ENCODE peak calls at places on chromosomes 6 and 20, in nine cellular contexts. W is A549, U is K562, V is adrenal gland, X is sigmoid colon, S is uterus, T is body of pancreas, J is HCT116, K is breast epithelium. Y is an unnamed sample.

GRCh38 chr6:88135578-88136114 is 30.5 kb downstream of the CNR1 start:
- DNase-seq in W (no peak), U (no peak), V (no peak), X (no peak), S (no peak), T (no peak), J (no peak), K (no peak), Y (no peak)

GRCh38 chr6:35558571-35558970 is 45.9 kb upstream of the TULP1 start:
- DNase-seq in W (no peak), U (no peak), V (no peak), X (no peak), S (no peak), T (no peak), J (no peak), K (no peak), Y (no peak)

GRCh38 chr20:9608639-9609440 is 94.5 kb downstream of the LAMP5 start:
- DNase-seq in W (no peak), U (no peak), V (no peak), X (no peak), S (no peak), T (no peak), J (no peak), K (no peak), Y (no peak)

GRCh38 chr20:51871943-51872342 is 69.6 kb upstream of the SALL4 start:
- DNase-seq in W (no peak), U (no peak), V (no peak), X (no peak), S (no peak), T (no peak), J (no peak), K (no peak), Y (no peak)

GRCh38 chr6:56683882-56684281 is 41.2 kb upstream of the DST start:
- DNase-seq in W (peak; percentile 79), U (no peak), V (no peak), X (no peak), S (no peak), T (peak; percentile 57), J (no peak), K (peak; percentile 69), Y (no peak)

GRCh38 chr6:24788031-24788665 is 10.6 kb downstream of the ARMH2 start:
- DNase-seq in W (no peak), U (no peak), V (no peak), X (no peak), S (no peak), T (no peak), J (no peak), K (no peak), Y (no peak)

GRCh38 chr6:133809406-133809805 is 79.5 kb upstream of the TCF21 start:
- DNase-seq in W (no peak), U (no peak), V (no peak), X (no peak), S (no peak), T (no peak), J (no peak), K (no peak), Y (no peak)

GRCh38 chr20:51345601-51346101 is 196.9 kb downstream of the NFATC2 start:
- DNase-seq in W (peak; percentile 60), U (no peak), V (peak; percentile 28), X (peak; percentile 58), S (no peak), T (peak; percentile 12), J (no peak), K (no peak), Y (no peak)

GRCh38 chr20:46253391-46253790 is 54.9 kb downstream of the CDH22 start:
- DNase-seq in W (peak; percentile 46), U (no peak), V (peak; percentile 39), X (no peak), S (no peak), T (no peak), J (peak; percentile 26), K (no peak), Y (no peak)
- TF ChIP-seq POLR2A in W (no peak), U (no peak), V (no peak), X (no peak), S (no peak), T (no peak), J (no peak), K (no peak), Y (no peak)

GRCh38 chr6:31820051-31820389 is 4.7 kb downstream of the HSPA1A start:
- DNase-seq in W (no peak), U (no peak), V (no peak), X (no peak), S (no peak), T (no peak), J (no peak), K (no peak), Y (no peak)

GRCh38 chr6:31811645-31812044 is 3.4 kb downstream of the HSPA1L start:
- DNase-seq in W (no peak), U (no peak), V (peak; percentile 13), X (no peak), S (no peak), T (no peak), J (no peak), K (no peak), Y (no peak)

GRCh38 chr6:31815025-31815838 is at the start of the genes HSPA1A and HSPA1L:
- DNase-seq in W (peak; percentile 97), U (peak; percentile 97), V (peak; percentile 96), X (peak; percentile 99), S (peak; percentile 98), T (peak; percentile 95), J (no peak), K (peak; percentile 97), Y (peak; percentile 87)

GRCh38 chr6:31813463-31813849 is 1.6 kb downstream of the HSPA1L start:
- DNase-seq in W (no peak), U (no peak), V (peak; percentile 20), X (no peak), S (no peak), T (no peak), J (no peak), K (no peak), Y (no peak)

DNA sequence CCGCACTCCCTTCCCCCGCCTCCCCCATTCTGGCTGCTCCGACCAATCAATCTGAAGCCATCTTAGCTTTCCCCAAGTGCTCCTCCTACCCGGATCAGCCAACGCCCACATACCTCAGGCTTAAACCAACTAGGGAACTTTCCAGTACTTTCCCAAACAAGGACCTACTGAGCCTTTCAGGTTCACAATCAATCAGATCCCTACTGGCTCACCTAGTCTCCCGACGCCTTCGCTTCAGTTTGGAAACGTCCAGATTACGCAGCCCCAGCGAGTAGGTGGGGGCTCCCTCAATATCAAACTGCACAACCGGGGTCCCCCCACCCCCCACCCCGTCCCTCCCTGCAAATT is 432 bp downstream of the HSPA1L start:
- DNase-seq in W (peak; percentile 96), U (peak; percentile 93), V (peak; percentile 95), X (peak; percentile 99), S (peak; percentile 99), T (peak; percentile 98), J (peak; percentile 90), K (peak; percentile 98), Y (peak; percentile 78)
- TF ChIP-seq POLR2A in W (peak; percentile 29), U (no peak), V (peak; percentile 54), X (no peak), S (peak; percentile 37), T (no peak), J (no peak), K (peak; percentile 22), Y (no peak)

GRCh38 chr20:45416917-45417316 is 976 bp downstream of the PIGT start:
- DNase-seq in W (no peak), U (no peak), V (no peak), X (no peak), S (no peak), T (no peak), J (no peak), K (no peak), Y (peak; percentile 23)

GRCh38 chr20:45413479-45413878 is 2.5 kb upstream of the PIGT start:
- DNase-seq in W (no peak), U (no peak), V (no peak), X (no peak), S (no peak), T (no peak), J (no peak), K (no peak), Y (no peak)

GRCh38 chr20:45412653-45413052 is 3.3 kb upstream of the PIGT start:
- DNase-seq in W (no peak), U (no peak), V (no peak), X (no peak), S (no peak), T (no peak), J (no peak), K (no peak), Y (no peak)

GRCh38 chr20:45419188-45420091 is 3.5 kb downstream of the PIGT start:
- DNase-seq in W (peak; percentile 90), U (no peak), V (peak; percentile 85), X (peak; percentile 83), S (peak; percentile 76), T (peak; percentile 94), J (no peak), K (peak; percentile 79), Y (peak; percentile 91)

DNA sequence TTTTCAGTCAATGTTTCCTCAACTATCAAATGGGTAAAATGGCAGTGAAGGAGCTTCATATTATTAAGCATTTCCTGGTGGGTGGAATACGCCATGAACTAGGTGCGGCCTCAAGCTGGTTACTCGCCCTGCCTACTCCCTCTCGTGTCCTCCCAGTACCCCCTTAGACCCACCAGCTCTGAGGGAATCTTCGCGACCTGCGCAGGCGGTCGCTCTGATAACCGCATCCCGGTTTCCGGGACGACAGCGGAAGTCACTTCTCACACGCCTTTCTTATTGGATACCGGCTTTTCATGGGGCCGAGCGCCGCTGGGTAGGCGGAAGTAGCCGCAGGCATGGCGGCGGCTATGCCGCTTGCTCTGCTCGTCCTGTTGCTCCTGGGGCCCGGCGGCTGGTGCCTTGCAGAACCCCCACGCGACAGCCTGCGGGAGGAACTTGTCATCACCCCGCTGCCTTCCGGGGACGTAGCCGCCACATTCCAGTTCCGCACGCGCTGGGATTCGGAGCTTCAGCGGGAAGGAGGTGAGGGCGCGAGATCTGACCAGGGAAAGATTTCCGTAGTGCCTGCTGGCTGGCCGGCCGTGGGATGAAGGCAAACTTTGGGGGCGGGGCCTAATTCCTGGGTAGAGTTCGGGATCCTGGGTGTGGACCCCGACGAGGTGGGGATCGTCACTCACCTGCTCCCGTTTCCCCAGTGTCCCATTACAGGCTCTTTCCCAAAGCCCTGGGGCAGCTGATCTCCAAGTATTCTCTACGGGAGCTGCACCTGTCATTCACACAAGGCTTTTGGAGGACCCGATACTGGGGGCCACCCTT is at the start of gene PIGT:
- DNase-seq in W (peak; percentile 84), U (peak; percentile 76), V (peak; percentile 86), X (peak; percentile 93), S (peak; percentile 82), T (peak; percentile 88), J (peak; percentile 63), K (peak; percentile 74), Y (peak; percentile 88)
- TF ChIP-seq POLR2A in W (peak; percentile 93), U (peak; percentile 96), V (peak; percentile 88), X (peak; percentile 90), S (peak; percentile 76), T (peak; percentile 98), J (no peak), K (peak; percentile 88), Y (peak; percentile 97)

GRCh38 chr20:5148581-5148980 is 21.8 kb downstream of the CDS2 start:
- DNase-seq in W (no peak), U (no peak), V (no peak), X (no peak), S (no peak), T (no peak), J (no peak), K (no peak), Y (no peak)

GRCh38 chr20:5147193-5147592 is 20.4 kb downstream of the CDS2 start:
- DNase-seq in W (no peak), U (no peak), V (no peak), X (no peak), S (no peak), T (no peak), J (no peak), K (no peak), Y (no peak)

GRCh38 chr20:5153152-5153467 is 26.3 kb downstream of the CDS2 start:
- DNase-seq in W (no peak), U (no peak), V (no peak), X (no peak), S (no peak), T (no peak), J (no peak), K (no peak), Y (no peak)

GRCh38 chr20:5149892-5150225 is 23.1 kb downstream of the CDS2 start:
- DNase-seq in W (no peak), U (no peak), V (no peak), X (no peak), S (no peak), T (no peak), J (no peak), K (no peak), Y (no peak)

DNA sequence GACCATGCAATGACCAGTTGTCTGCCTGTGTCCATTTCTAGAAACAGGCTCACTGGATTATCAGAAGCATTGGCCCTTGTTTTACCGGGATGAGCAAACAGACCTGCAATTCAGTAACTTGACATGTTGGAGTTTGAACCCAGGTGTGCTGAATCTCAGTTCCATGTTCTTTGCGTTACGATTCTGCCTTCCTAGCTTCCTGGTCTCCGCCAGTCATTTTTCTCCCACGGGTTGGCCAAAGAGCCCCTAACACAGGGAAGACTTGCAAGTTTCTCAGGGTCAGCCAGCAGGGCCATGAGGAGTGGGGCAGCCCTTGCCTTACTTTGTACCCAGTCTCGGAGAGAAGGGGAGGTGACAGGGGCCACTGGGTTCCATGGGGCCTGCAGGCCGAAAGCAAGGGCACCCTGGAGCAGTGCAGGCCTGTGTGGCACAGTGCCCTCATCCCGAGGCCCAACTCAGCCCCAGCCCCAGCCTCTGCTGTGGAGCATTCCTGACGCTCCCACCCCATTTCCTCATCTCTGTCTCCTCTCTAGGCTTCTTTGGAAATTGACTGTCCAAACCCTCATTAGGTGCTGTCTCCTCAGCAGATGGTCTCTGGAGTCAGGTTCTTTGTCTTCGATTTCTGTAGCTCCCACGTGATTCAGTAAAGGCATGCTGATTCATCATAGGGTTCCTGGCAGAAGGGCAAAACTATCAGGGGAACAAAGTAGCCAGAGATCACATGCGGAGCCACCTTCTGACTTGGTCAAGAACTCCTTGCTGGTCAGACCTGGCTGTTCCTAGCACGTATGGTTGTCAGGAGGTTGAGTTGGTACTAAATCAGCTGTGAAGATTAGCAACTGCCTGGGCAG is 23.6 kb downstream of the CDS2 start:
- DNase-seq in W (peak; percentile 16), U (no peak), V (peak; percentile 59), X (no peak), S (no peak), T (no peak), J (no peak), K (no peak), Y (no peak)
- TF ChIP-seq POLR2A in W (no peak), U (no peak), V (no peak), X (no peak), S (no peak), T (no peak), J (no peak), K (no peak), Y (no peak)

Y was measured in erythroblast.